ENCODE peak calls at places on chromosomes 4 and X, in four cellular contexts. R is SK-N-SH, M is K562, H is A549. C is an unnamed sample.

GRCh38 chrX:78024349-78025108 is 55.1 kb upstream of the PGAM4 start:
- DNase-seq in R (peak), M (peak), H (peak), C (no peak)

GRCh38 chrX:18701621-18702361 is 5.7 kb upstream of the PPEF1 start:
- DNase-seq in R (no peak), M (no peak), H (no peak), C (no peak)

GRCh38 chr4:6448476-6449170 is 23.8 kb downstream of the PPP2R2C start:
- DNase-seq in R (no peak), M (no peak), H (no peak), C (no peak)

GRCh38 chr4:149961876-149962597 is 116.2 kb upstream of the DCLK2 start:
- DNase-seq in R (no peak), M (no peak), H (no peak), C (no peak)

GRCh38 chrX:47854474-47854873 is 17.8 kb downstream of the ZNF81 start:
- DNase-seq in R (peak), M (peak), H (no peak), C (no peak)

GRCh38 chrX:14864626-14865025 is 8.2 kb downstream of the FANCB start:
- DNase-seq in R (no peak), M (no peak), H (no peak), C (no peak)

GRCh38 chrX:112874140-112874539 is 33.5 kb upstream of the AMOT start:
- DNase-seq in R (no peak), M (no peak), H (no peak), C (no peak)

GRCh38 chr4:107220976-107221375 is 184.9 kb upstream of the DKK2 start:
- DNase-seq in R (no peak), M (no peak), H (no peak), C (no peak)

GRCh38 chr4:170270628-170271027 is 180.9 kb upstream of the AADAT start:
- DNase-seq in R (no peak), M (no peak), H (no peak), C (no peak)

GRCh38 chrX:101257448-101258259 is 33.5 kb downstream of the TAF7L start:
- DNase-seq in R (no peak), M (no peak), H (no peak), C (no peak)

GRCh38 chr4:171880136-171880535 is 66.9 kb downstream of the GALNTL6 start:
- DNase-seq in R (no peak), M (no peak), H (peak), C (no peak)

GRCh38 chr4:48742412-48742811 is 37.7 kb downstream of the FRYL start:
- DNase-seq in R (no peak), M (no peak), H (no peak), C (no peak)

GRCh38 chr4:69689530-69690111 is 36.6 kb upstream of the UGT2A1 start:
- DNase-seq in R (peak), M (peak), H (no peak), C (no peak)

GRCh38 chr4:74933562-74934015 is 673 bp downstream of the PARM1 start:
- DNase-seq in R (peak), M (no peak), H (no peak), C (no peak)

GRCh38 chr4:171067422-171067821 is 745.8 kb upstream of the GALNTL6 start:
- DNase-seq in R (no peak), M (no peak), H (no peak), C (peak)

GRCh38 chr4:175906397-175906796 is 94.3 kb upstream of the GPM6A start:
- DNase-seq in R (no peak), M (no peak), H (no peak), C (no peak)

GRCh38 chr4:110620352-110621327 is 2.2 kb downstream of the PITX2 start:
- DNase-seq in R (peak), M (peak), H (no peak), C (no peak)

GRCh38 chr4:73109493-73109892 is 40.0 kb upstream of the COX18 start:
- DNase-seq in R (no peak), M (no peak), H (no peak), C (no peak)

GRCh38 chr4:7964890-7965662 is 25.4 kb upstream of the AFAP1 start:
- DNase-seq in R (no peak), M (no peak), H (no peak), C (no peak)

DNA sequence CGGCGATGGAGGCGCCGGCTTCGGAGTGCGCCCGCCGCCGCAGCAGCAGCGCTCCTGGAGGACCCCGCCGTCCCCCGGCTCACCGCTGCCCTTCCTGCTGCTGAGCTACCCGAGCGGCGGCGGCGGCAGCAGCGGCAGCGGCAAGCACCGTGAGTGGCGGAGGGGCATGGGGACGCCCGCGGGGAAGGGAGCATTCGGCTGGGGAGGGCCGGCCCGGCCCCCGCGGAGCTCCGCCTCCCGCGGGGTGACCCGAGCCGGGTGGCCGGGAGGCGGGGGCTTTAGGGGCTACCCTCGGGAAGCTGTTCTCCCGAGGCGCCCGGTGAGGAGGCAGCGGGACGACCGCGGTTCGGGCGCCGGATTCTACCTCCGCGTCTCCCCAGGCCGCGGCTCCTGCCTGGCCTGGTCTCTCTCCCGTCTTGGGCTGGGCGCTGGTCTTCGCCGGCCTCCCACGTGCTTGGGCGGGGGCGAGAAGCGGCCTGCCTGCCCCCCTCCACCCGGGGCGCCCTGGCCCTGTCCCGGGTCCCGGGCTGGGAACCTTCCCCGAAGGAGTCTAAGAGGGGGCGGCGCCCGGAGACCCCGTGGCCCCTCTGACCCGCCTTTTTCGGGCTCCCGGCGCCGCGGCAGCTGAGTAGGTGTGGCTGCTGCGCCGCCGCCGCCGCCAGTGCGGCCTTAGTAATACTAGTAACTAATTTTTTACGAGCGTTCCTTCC is 16.5 kb upstream of the RUFY3 start:
- DNase-seq in R (peak), M (peak), H (peak), C (no peak)
- TF ChIP-seq REST in R (no peak), M (no peak), H (no peak), C (no peak)

DNA sequence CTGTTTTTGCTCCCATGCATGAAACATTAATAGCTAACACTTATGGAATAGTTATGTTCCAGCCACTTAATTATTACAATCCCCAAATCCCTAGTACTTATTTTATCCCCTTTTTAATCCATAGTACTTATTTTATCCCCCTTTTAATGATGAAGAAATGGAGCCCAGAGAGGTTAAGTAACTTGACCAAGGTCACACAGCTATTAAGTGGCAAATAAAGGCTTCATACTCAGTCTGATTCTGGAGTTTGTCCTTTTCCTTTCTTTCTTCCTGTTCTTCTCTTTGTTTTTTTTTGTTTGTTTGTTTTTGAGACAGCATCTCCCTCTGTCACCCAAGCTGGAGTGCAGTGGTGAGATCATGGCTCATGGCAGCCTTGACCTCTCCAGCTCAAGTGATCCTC is 2.2 kb downstream of the NKAP start:
- DNase-seq in R (no peak), M (no peak), H (no peak), C (no peak)
- TF ChIP-seq USF2 in R (no peak), M (no peak), H (no peak), C (no peak)

GRCh38 chr4:16952896-16953605 is 54.6 kb upstream of the LDB2 start:
- DNase-seq in R (no peak), M (no peak), H (no peak), C (no peak)

GRCh38 chr4:16952462-16952871 is 54.0 kb upstream of the LDB2 start:
- DNase-seq in R (peak), M (no peak), H (no peak), C (no peak)
- TF ChIP-seq REST in R (no peak), M (no peak), H (no peak), C (no peak)

GRCh38 chr4:665381-665750 is 8.7 kb downstream of the ATP5ME start:
- DNase-seq in R (no peak), M (no peak), H (no peak), C (no peak)
- TF ChIP-seq USF2 in R (no peak), M (no peak), H (no peak), C (no peak)

DNA sequence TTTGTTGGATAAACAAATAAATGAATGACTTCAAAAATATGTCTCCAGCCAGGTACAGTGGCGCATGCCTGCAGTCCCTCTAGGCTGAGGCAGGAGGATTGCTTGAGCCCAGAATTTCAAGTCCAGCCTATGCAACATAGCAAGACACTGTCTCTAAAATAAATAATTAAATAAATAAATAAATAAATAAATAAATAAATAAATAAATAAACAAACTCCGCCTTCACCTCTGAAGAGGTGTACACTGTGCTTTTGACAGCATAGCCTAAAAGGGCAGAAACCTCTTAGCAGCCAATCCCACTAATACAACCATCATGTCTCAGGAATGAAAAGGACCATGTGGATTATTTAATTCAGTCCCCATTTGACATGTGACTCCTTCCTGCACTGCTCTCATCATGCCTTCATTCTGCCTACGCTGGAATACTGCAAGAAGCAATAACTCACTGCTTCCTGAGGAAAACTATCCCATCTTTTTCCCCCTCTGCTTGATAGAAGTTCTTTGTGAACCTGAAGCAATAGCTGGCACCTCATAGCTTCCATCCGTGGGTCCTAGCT is 335.0 kb downstream of the FBXW7 start:
- DNase-seq in R (no peak), M (no peak), H (no peak), C (no peak)
- TF ChIP-seq REST in R (no peak), M (no peak), H (no peak), C (no peak)

DNA sequence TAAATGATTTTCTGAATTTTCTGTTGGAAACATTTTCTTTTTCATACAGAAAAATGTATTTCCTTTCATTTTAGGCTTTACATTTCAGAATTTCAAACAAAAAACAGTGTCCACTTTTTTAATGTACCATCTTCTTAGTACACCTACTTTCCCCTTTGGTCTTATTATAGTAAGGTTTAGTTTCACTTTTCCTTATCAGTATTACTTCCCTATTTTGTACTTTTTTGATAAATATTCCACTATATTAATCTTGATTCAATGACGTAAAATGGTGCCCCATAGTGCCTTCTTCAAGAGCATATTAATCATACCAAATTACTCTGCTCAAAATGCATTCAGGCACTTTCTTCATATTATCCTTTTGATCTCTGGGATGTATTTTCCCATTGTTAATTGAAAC is 52.5 kb downstream of the BANK1 start:
- DNase-seq in R (no peak), M (no peak), H (no peak), C (no peak)
- TF ChIP-seq USF2 in R (no peak), M (no peak), H (no peak), C (no peak)

DNA sequence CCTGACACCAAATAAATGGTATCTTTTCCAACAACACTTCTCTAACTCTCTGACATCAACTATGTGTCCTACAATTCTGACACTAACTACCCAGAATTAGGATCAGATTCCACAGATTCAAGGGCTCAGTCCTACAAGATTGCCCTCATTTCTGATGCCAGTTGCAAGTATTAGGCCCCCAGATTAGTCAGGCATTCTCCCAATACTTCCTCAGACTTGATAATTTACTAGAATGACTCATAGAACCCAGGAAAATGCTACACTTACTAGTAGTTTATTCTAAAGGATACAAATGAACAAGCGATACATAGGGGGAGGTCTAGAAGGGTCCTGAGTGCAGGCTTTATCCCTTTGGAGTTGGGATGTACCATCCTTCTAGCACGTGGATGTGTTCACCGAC is 8.5 kb downstream of the TIGD2 start:
- DNase-seq in R (no peak), M (no peak), H (no peak), C (no peak)
- TF ChIP-seq REST in R (no peak), M (no peak), H (no peak), C (no peak)

GRCh38 chrX:155612312-155613224 is at the start of gene TMLHE:
- DNase-seq in R (peak), M (peak), H (peak), C (peak)
- TF ChIP-seq USF2 in R (no peak), M (no peak), H (no peak), C (no peak)

GRCh38 chr4:1751919-1752283 is 30.6 kb downstream of the TACC3 start:
- DNase-seq in R (no peak), M (peak), H (no peak), C (no peak)
- TF ChIP-seq REST in R (no peak), M (peak), H (no peak), C (no peak)